ENCODE peak calls at places on chromosomes 6 and 20, in four cellular contexts. D is astrocyte of the spinal cord; P is AML-193; Y is naive thymus-derived CD4-positive, alpha-beta T cell. J is an unnamed sample.

GRCh38 chr6:11618533-11618932 is 81.0 kb downstream of the TMEM170B start:
- DNase-seq in Y (no peak), P (no peak), D (peak; percentile 54), J (peak; percentile 45)

GRCh38 chr20:42150230-42150629 is 532.1 kb upstream of the CHD6 start:
- DNase-seq in P (no peak), D (no peak), Y (no peak), J (no peak)

GRCh38 chr6:20301256-20301655 is 89.0 kb upstream of the MBOAT1 start:
- DNase-seq in P (no peak), D (no peak), Y (no peak), J (no peak)

GRCh38 chr6:53492860-53493634 is 51.9 kb downstream of the GCLC start:
- DNase-seq in Y (peak; percentile 22), P (peak; percentile 88), D (peak; percentile 81), J (peak; percentile 74)

GRCh38 chr6:46465294-46466165 is 25.7 kb downstream of the RCAN2 start:
- DNase-seq in D (no peak), P (no peak), Y (no peak), J (no peak)

GRCh38 chr6:115358616-115359015 is 702.1 kb downstream of the FRK start:
- DNase-seq in Y (no peak), P (no peak), D (peak; percentile 2), J (no peak)

GRCh38 chr20:36852187-36852586 is 23.8 kb upstream of the TLDC2 start:
- DNase-seq in P (no peak), D (no peak), Y (no peak), J (no peak)

GRCh38 chr20:32574296-32575226 is 10.6 kb downstream of the NOL4L start:
- DNase-seq in Y (no peak), D (peak; percentile 93), P (no peak), J (peak; percentile 80)

GRCh38 chr6:45979311-45979710 is 36.3 kb downstream of the CLIC5 start:
- DNase-seq in P (no peak), D (no peak), Y (no peak), J (no peak)

GRCh38 chr6:159490298-159490937 is 202.6 kb downstream of the SOD2 start:
- DNase-seq in Y (no peak), D (no peak), P (no peak), J (no peak)

GRCh38 chr6:46262928-46263708 is 92.3 kb upstream of the ENPP5 start:
- DNase-seq in Y (no peak), D (no peak), P (no peak), J (no peak)

GRCh38 chr20:60695223-60695622 is 556.8 kb upstream of the CDH4 start:
- DNase-seq in Y (no peak), D (peak; percentile 76), P (no peak), J (peak; percentile 76)

GRCh38 chr6:167550936-167551633 is 226.2 kb downstream of the TTLL2 start:
- DNase-seq in Y (no peak), D (peak; percentile 80), P (no peak), J (no peak)

GRCh38 chr6:1670711-1671462 is 61.2 kb downstream of the FOXC1 start:
- DNase-seq in Y (no peak), P (no peak), D (peak; percentile 53), J (peak; percentile 28)

GRCh38 chr6:151497935-151498726 is 4.3 kb downstream of the CCDC170 start:
- DNase-seq in Y (no peak), P (peak; percentile 99), D (no peak), J (peak; percentile 29)

GRCh38 chr6:149938571-149939462 is 3.0 kb upstream of the ULBP2 start:
- DNase-seq in P (no peak), Y (peak; percentile 25), D (no peak), J (no peak)

GRCh38 chr6:110671447-110671846 is 143.8 kb downstream of the CDK19 start:
- DNase-seq in D (no peak), Y (no peak), P (no peak), J (no peak)

GRCh38 chr6:29946787-29947186 is 4.5 kb downstream of the HLA-A start:
- DNase-seq in P (no peak), D (no peak), Y (no peak), J (no peak)

GRCh38 chr20:38730989-38731737 is 6.9 kb downstream of the SLC32A1 start:
- DNase-seq in P (no peak), Y (peak; percentile 53), D (peak; percentile 50), J (peak; percentile 15)

GRCh38 chr6:34190504-34191122 is 44.7 kb upstream of the GRM4 start:
- DNase-seq in D (no peak), Y (no peak), P (no peak), J (no peak)

GRCh38 chr6:53263915-53264314 is 84.8 kb downstream of the ELOVL5 start:
- DNase-seq in Y (no peak), D (peak; percentile 24), P (no peak), J (no peak)

GRCh38 chr6:30847971-30848441 is 36.3 kb upstream of the DDR1 start:
- DNase-seq in D (no peak), P (no peak), Y (no peak), J (no peak)

GRCh38 chr20:17618673-17619013 is 48.8 kb downstream of the DSTN start:
- DNase-seq in P (no peak), Y (no peak), D (no peak), J (no peak)

GRCh38 chr6:139308936-139309603 is 17.3 kb upstream of the TXLNB start:
- DNase-seq in P (no peak), D (peak; percentile 67), Y (no peak), J (peak; percentile 81)

GRCh38 chr6:74606488-74607135 is 599.2 kb downstream of the COL12A1 start:
- DNase-seq in D (peak; percentile 92), P (peak; percentile 69), Y (no peak), J (peak; percentile 82)

GRCh38 chr6:111642463-111643158 is 36.9 kb upstream of the TRAF3IP2 start:
- DNase-seq in Y (no peak), P (peak; percentile 89), D (peak; percentile 69), J (peak; percentile 72)

GRCh38 chr6:85459224-85459901 is 9.5 kb downstream of the NT5E start:
- DNase-seq in Y (no peak), D (peak; percentile 91), P (no peak), J (peak; percentile 78)

GRCh38 chr20:49482621-49483017 is at the start of gene KCNB1:
- DNase-seq in P (no peak), Y (no peak), D (peak; percentile 32), J (no peak)

GRCh38 chr6:100592929-100593328 is 128.2 kb upstream of the SIM1 start:
- DNase-seq in D (no peak), Y (no peak), P (no peak), J (peak; percentile 76)

GRCh38 chr6:6319947-6320811 is at the start of gene F13A1:
- DNase-seq in D (no peak), Y (no peak), P (peak; percentile 83), J (no peak)